ENCODE peak calls at places on chromosomes 5 and 9, in ten cellular contexts. A is memory B cell; W is activated T-helper 1 cell treated with anti-CD3 and anti-CD28 coated beads, Interleukin-12 subunit alpha, Interleukin-12 subunit beta, Interleukin-2, Interleukin-4 antibody, amounts not matched to agents 30 ng/mL and 10 ng/mL and 1 ng/mL, durations not matched to agents 14 hours and 24 hours and 36 hours; C is NCI-H2171; B is RWPE1; L is ELF-1; F is lung microvascular endothelial cell; R is neural crest cell; S is lower lobe of right lung; N is EH. I is an unnamed sample.

GRCh38 chr9:116564266-116564793 is 122.8 kb upstream of the TRIM32 start:
- DNase-seq in A (no peak), W (no peak), C (no peak), B (no peak), L (no peak), F (no peak), R (no peak), S (no peak), N (no peak), I (no peak)

GRCh38 chr5:158484246-158484645 is 615.5 kb downstream of the EBF1 start:
- DNase-seq in A (no peak), W (no peak), C (no peak), B (no peak), L (no peak), F (no peak), R (no peak), S (no peak), N (peak), I (no peak)

GRCh38 chr9:26361010-26361409 is 531.6 kb downstream of the CAAP1 start:
- DNase-seq in A (no peak), W (no peak), C (no peak), B (no peak), L (no peak), F (no peak), R (no peak), S (no peak), N (no peak), I (no peak)

GRCh38 chr5:148384389-148384756 is 615 bp downstream of the FBXO38 start:
- DNase-seq in A (no peak), W (peak), C (no peak), B (peak), L (no peak), F (no peak), R (no peak), S (no peak), N (no peak), I (no peak)

GRCh38 chr5:160434022-160434531 is 12.4 kb downstream of the PTTG1 start:
- DNase-seq in A (peak), W (no peak), C (no peak), B (peak), L (peak), F (no peak), R (no peak), S (peak), N (no peak), I (no peak)

GRCh38 chr5:154697335-154697734 is 57.8 kb upstream of the LARP1 start:
- DNase-seq in A (no peak), W (no peak), C (no peak), B (no peak), L (no peak), F (no peak), R (no peak), S (no peak), N (peak), I (no peak)

GRCh38 chr5:116531117-116531516 is 43.5 kb downstream of the SEMA6A start:
- DNase-seq in A (no peak), W (no peak), C (no peak), B (no peak), L (no peak), F (no peak), R (no peak), S (no peak), N (no peak), I (no peak)

GRCh38 chr5:42531611-42532010 is 108.4 kb downstream of the GHR start:
- DNase-seq in A (no peak), W (no peak), C (no peak), B (no peak), L (no peak), F (no peak), R (no peak), S (no peak), N (no peak), I (no peak)

I was measured in HuH-7.5.